ENCODE peak calls at places on chromosomes 6 and 20, in nine cellular contexts. K, L, H, U, S, B, M, E and Z are unnamed samples.

GRCh38 chr6:96841241-96841824 is 4.1 kb upstream of the GPR63 start:
- DNase-seq in M (no peak), L (no peak), K (no peak), H (no peak), E (no peak), S (no peak), B (no peak), U (no peak), Z (no peak)

GRCh38 chr6:21609881-21610329 is 16.4 kb downstream of the SOX4 start:
- DNase-seq in L (no peak), K (no peak), S (no peak), B (no peak), U (no peak), M (no peak), H (no peak), E (no peak), Z (no peak)

GRCh38 chr20:17614812-17615644 is 45.2 kb downstream of the DSTN start:
- DNase-seq in B (no peak), M (no peak), L (no peak), K (peak), E (no peak), H (no peak), S (no peak), U (no peak), Z (no peak)

GRCh38 chr20:37920679-37921322 is 17.9 kb downstream of the VSTM2L start:
- DNase-seq in K (no peak), E (no peak), B (no peak), L (no peak), U (no peak), H (no peak), M (no peak), S (no peak), Z (no peak)

GRCh38 chr6:143408151-143408786 is 42.2 kb downstream of the ADAT2 start:
- DNase-seq in H (no peak), U (no peak), E (no peak), K (no peak), L (no peak), M (no peak), S (no peak), B (no peak), Z (no peak)

GRCh38 chr20:40963505-40963845 is 65.1 kb upstream of the TOP1 start:
- DNase-seq in S (no peak), K (no peak), M (no peak), E (no peak), B (no peak), L (no peak), H (no peak), U (no peak), Z (no peak)

GRCh38 chr20:23151008-23151703 is 65.0 kb upstream of the CD93 start:
- DNase-seq in E (no peak), S (no peak), M (no peak), U (no peak), K (no peak), H (peak), L (no peak), B (no peak), Z (no peak)

GRCh38 chr6:44545224-44545623 is 157.7 kb downstream of the CDC5L start:
- DNase-seq in L (no peak), K (no peak), E (no peak), S (no peak), B (no peak), M (no peak), H (no peak), U (no peak), Z (no peak)

GRCh38 chr6:87832025-87832825 is 130.2 kb upstream of the AKIRIN2 start:
- DNase-seq in M (no peak), U (peak), S (peak), H (no peak), L (no peak), E (peak), K (no peak), B (no peak), Z (no peak)

GRCh38 chr20:25692499-25692898 is 4.2 kb downstream of the ZNF337 start:
- DNase-seq in U (no peak), M (no peak), H (no peak), S (no peak), B (no peak), E (no peak), L (no peak), K (no peak), Z (no peak)

GRCh38 chr6:143529095-143529494 is 17.6 kb upstream of the FUCA2 start:
- DNase-seq in K (no peak), H (no peak), M (no peak), B (no peak), E (peak), S (peak), L (no peak), U (no peak), Z (no peak)

GRCh38 chr6:27872634-27873028 is 39.6 kb downstream of the OR2B2 start:
- DNase-seq in E (no peak), S (no peak), B (no peak), M (no peak), H (peak), L (no peak), U (no peak), K (no peak), Z (no peak)